ENCODE peak calls at places on chromosomes 13 and 19, in ten cellular contexts. S is AG04450; Y is AG10803; X is gastrocnemius medialis; O is left colon; K is LHCN-M2; V is H54; W is T-cell; N is activated T-cell treated with anti-CD3 and anti-CD28 coated beads, Interleukin-2, amount 50 U/mL, for 4 hours; E is NCI-H460. I is an unnamed sample.

GRCh38 chr13:113544896-113545295 is 39.7 kb upstream of the TFDP1 start:
- DNase-seq in O (no peak), N (no peak), X (no peak), S (no peak), K (no peak), W (no peak), E (no peak), Y (no peak), V (no peak), I (no peak)

GRCh38 chr19:17441241-17442135 is 7.0 kb downstream of the TMEM221 start:
- DNase-seq in W (no peak), K (peak), O (no peak), X (no peak), Y (peak), V (no peak), S (no peak), E (no peak), N (no peak), I (no peak)

GRCh38 chr13:49046002-49046401 is 70.3 kb downstream of the FNDC3A start:
- DNase-seq in V (no peak), N (no peak), K (no peak), E (no peak), W (no peak), O (no peak), Y (peak), S (no peak), X (no peak), I (no peak)

GRCh38 chr19:15247107-15248014 is 15.1 kb upstream of the EPHX3 start:
- DNase-seq in N (no peak), X (no peak), Y (no peak), V (no peak), E (no peak), W (no peak), S (no peak), K (peak), O (no peak), I (no peak)

GRCh38 chr19:52028027-52028779 is at the start of gene ZNF614:
- DNase-seq in W (peak), Y (peak), E (peak), X (peak), S (no peak), K (peak), N (peak), O (peak), V (peak), I (peak)

GRCh38 chr13:30787747-30788535 is 52.6 kb downstream of the ALOX5AP start:
- DNase-seq in W (no peak), V (no peak), E (no peak), K (no peak), N (no peak), X (no peak), S (no peak), Y (no peak), O (no peak), I (no peak)

GRCh38 chr13:45086484-45086883 is 33.8 kb upstream of the GTF2F2 start:
- DNase-seq in Y (peak), V (no peak), W (no peak), E (no peak), X (no peak), S (no peak), N (no peak), K (peak), O (no peak), I (peak)

GRCh38 chr19:369876-370275 is 25.3 kb upstream of the MIER2 start:
- DNase-seq in Y (no peak), V (no peak), W (no peak), E (no peak), X (no peak), S (no peak), N (no peak), O (no peak), K (no peak), I (no peak)

GRCh38 chr13:25181597-25181996 is 9.5 kb upstream of the AMER2 start:
- DNase-seq in S (no peak), E (no peak), O (no peak), N (no peak), K (no peak), X (no peak), Y (no peak), V (no peak), W (no peak), I (no peak)

GRCh38 chr19:54316746-54317107 is 3.8 kb upstream of the LILRA5 start:
- DNase-seq in O (no peak), W (no peak), K (peak), S (no peak), Y (no peak), X (no peak), V (no peak), N (no peak), E (no peak), I (no peak)

GRCh38 chr13:31129419-31129818 is 32.3 kb downstream of the HSPH1 start:
- DNase-seq in W (no peak), N (no peak), E (no peak), S (no peak), Y (no peak), K (no peak), X (no peak), V (no peak), O (no peak), I (no peak)

GRCh38 chr13:43782686-43783085 is 4.1 kb downstream of the ENOX1 start:
- DNase-seq in E (no peak), V (no peak), N (no peak), K (no peak), S (no peak), W (no peak), Y (no peak), X (no peak), O (no peak), I (no peak)

GRCh38 chr13:21124853-21125252 is 51.5 kb downstream of the SKA3 start:
- DNase-seq in W (no peak), N (no peak), O (no peak), K (peak), V (no peak), Y (peak), E (no peak), X (no peak), S (no peak), I (peak)

GRCh38 chr13:114161644-114162532 is 17.2 kb upstream of the CFAP97D2 start:
- DNase-seq in V (no peak), N (no peak), Y (peak), E (no peak), X (peak), S (no peak), W (peak), K (peak), O (peak), I (no peak)

GRCh38 chr19:7287716-7288115 is 6.5 kb downstream of the INSR start:
- DNase-seq in W (no peak), Y (no peak), N (no peak), K (no peak), S (no peak), O (no peak), V (no peak), X (no peak), E (no peak), I (no peak)

GRCh38 chr19:39126593-39127187 is 1.1 kb downstream of the PAK4 start:
- DNase-seq in K (peak), X (no peak), W (no peak), O (peak), Y (peak), S (no peak), V (peak), N (no peak), E (no peak), I (no peak)

GRCh38 chr13:113559061-113559460 is 25.5 kb upstream of the TFDP1 start:
- DNase-seq in S (no peak), E (no peak), Y (no peak), W (no peak), K (no peak), N (no peak), V (no peak), O (no peak), X (no peak), I (no peak)

GRCh38 chr13:74077847-74078246 is 56.4 kb downstream of the KLF12 start:
- DNase-seq in Y (peak), K (peak), O (no peak), E (no peak), X (no peak), N (no peak), W (no peak), S (no peak), V (no peak), I (no peak)

GRCh38 chr19:47511681-47512080 is 3.2 kb downstream of the NAPA start:
- DNase-seq in E (no peak), W (no peak), N (no peak), X (peak), S (peak), K (peak), O (no peak), Y (peak), V (no peak), I (no peak)

GRCh38 chr13:46617382-46617781 is 64.4 kb downstream of the LRCH1 start:
- DNase-seq in W (no peak), Y (no peak), K (no peak), V (no peak), O (no peak), S (no peak), E (no peak), X (no peak), N (no peak), I (no peak)

GRCh38 chr19:58055483-58055874 is 3.6 kb upstream of the ZNF135 start:
- DNase-seq in X (no peak), V (no peak), Y (no peak), O (no peak), W (no peak), K (no peak), N (no peak), S (no peak), E (no peak), I (no peak)

GRCh38 chr19:10603873-10604459 is 16.9 kb upstream of the AP1M2 start:
- DNase-seq in O (peak), Y (peak), S (no peak), N (peak), E (no peak), W (peak), V (no peak), X (no peak), K (peak), I (no peak)

I was measured in HTR-8/SVneo.